ENCODE peak calls at places on chromosomes 16 and 17, in eight cellular contexts. S is cardiac muscle cell; U is GM10248; P is heart left ventricle; L is effector memory CD8-positive, alpha-beta T cell; V is A549; K is effector memory CD4-positive, alpha-beta T cell; E is NCI-H1092. J is an unnamed sample.

GRCh38 chr16:49876716-49877129 is 20.8 kb upstream of the ZNF423 start:
- DNase-seq in S (peak; percentile 71), U (peak; percentile 81), P (peak; percentile 89), L (no peak), V (peak; percentile 40), K (no peak), E (no peak), J (no peak)

GRCh38 chr17:41959336-41960095 is 7.1 kb upstream of the CNP start:
- DNase-seq in S (peak; percentile 73), U (no peak), P (no peak), L (no peak), V (peak; percentile 82), K (no peak), E (peak; percentile 22), J (peak; percentile 51)

GRCh38 chr16:66152841-66153525 is 213.5 kb upstream of the CDH5 start:
- DNase-seq in S (peak; percentile 91), U (no peak), P (no peak), L (no peak), V (peak; percentile 4), K (no peak), E (no peak), J (no peak)

GRCh38 chr17:63700528-63701441 is 860 bp upstream of the LIMD2 start:
- DNase-seq in S (peak; percentile 82), U (peak; percentile 79), P (peak; percentile 84), L (peak; percentile 60), V (no peak), K (peak; percentile 44), E (peak; percentile 43), J (peak; percentile 87)

GRCh38 chr17:35540589-35541404 is 3.3 kb upstream of the SLFN12L start:
- DNase-seq in S (peak; percentile 52), U (no peak), P (peak; percentile 68), L (no peak), V (no peak), K (peak; percentile 20), E (no peak), J (no peak)

GRCh38 chr17:66426397-66427033 is 124.1 kb downstream of the PRKCA start:
- DNase-seq in S (peak; percentile 47), U (peak; percentile 33), P (no peak), L (peak; percentile 27), V (peak; percentile 59), K (peak; percentile 8), E (no peak), J (peak; percentile 77)

GRCh38 chr17:56257075-56257474 is 103.8 kb downstream of the ANKFN1 start:
- DNase-seq in S (no peak), U (no peak), P (no peak), L (no peak), V (no peak), K (no peak), E (no peak), J (no peak)

GRCh38 chr17:1087381-1088241 is 90.7 kb downstream of the TIMM22 start:
- DNase-seq in S (no peak), U (no peak), P (peak; percentile 82), L (no peak), V (peak; percentile 84), K (no peak), E (peak; percentile 78), J (peak; percentile 92)

GRCh38 chr17:26773189-26774188 is 520.4 kb upstream of the WSB1 start:
- DNase-seq in S (no peak), U (no peak), P (no peak), L (no peak), V (no peak), K (no peak), E (no peak), J (no peak)

GRCh38 chr16:17964196-17964595 is 372.3 kb downstream of the NPIPA8 start:
- DNase-seq in S (no peak), U (no peak), P (no peak), L (no peak), V (no peak), K (no peak), E (no peak), J (no peak)

GRCh38 chr17:13393841-13394710 is 207.7 kb downstream of the HS3ST3A1 start:
- DNase-seq in S (peak; percentile 88), U (no peak), P (no peak), L (no peak), V (no peak), K (no peak), E (no peak), J (no peak)

GRCh38 chr16:23072084-23072599 is 77.1 kb downstream of the USP31 start:
- DNase-seq in S (peak; percentile 82), U (no peak), P (peak; percentile 91), L (no peak), V (peak; percentile 88), K (no peak), E (no peak), J (no peak)

GRCh38 chr16:23286131-23286532 is 16.0 kb upstream of the SCNN1B start:
- DNase-seq in S (no peak), U (no peak), P (no peak), L (no peak), V (no peak), K (no peak), E (no peak), J (no peak)